ENCODE peak calls at places on chromosomes 3 and 15, in six cellular contexts. V is A549, Y is stomach, D is ovary, B is sigmoid colon, P is transverse colon. S is an unnamed sample.
A peak's percentile ranks its signal among the peaks of the same experiment; 100 is the strongest.

GRCh38 chr15:62972814-62973213 is 69.7 kb upstream of the TPM1 start:
- DNase-seq in B (no peak), D (no peak), Y (no peak), P (no peak), V (peak; percentile 58), S (no peak)

GRCh38 chr15:99452728-99453643 is 112.8 kb upstream of the MEF2A start:
- DNase-seq in B (peak; percentile 91), P (peak; percentile 67), V (no peak), Y (peak; percentile 83), D (peak; percentile 61), S (peak; percentile 69)

GRCh38 chr3:142958707-142959106 is 4.8 kb downstream of the PAQR9 start:
- DNase-seq in D (no peak), Y (no peak), V (peak; percentile 36), B (no peak), P (no peak), S (no peak)

GRCh38 chr3:171976526-171976925 is 62.9 kb upstream of the FNDC3B start:
- DNase-seq in P (no peak), D (no peak), V (no peak), Y (no peak), B (no peak), S (no peak)

GRCh38 chr3:13891492-13892073 is 11.7 kb upstream of the WNT7A start:
- DNase-seq in Y (no peak), V (no peak), B (no peak), D (no peak), P (no peak), S (no peak)

GRCh38 chr15:89971592-89971997 is 29.5 kb upstream of the ZNF710 start:
- DNase-seq in D (peak; percentile 28), P (peak; percentile 73), B (no peak), Y (peak; percentile 66), V (peak; percentile 87), S (no peak)

GRCh38 chr3:73623996-73624362 is 762 bp downstream of the PDZRN3 start:
- DNase-seq in B (peak; percentile 77), Y (peak; percentile 40), D (peak; percentile 56), V (no peak), P (peak; percentile 38), S (no peak)

GRCh38 chr15:73375755-73376305 is 7.1 kb upstream of the HCN4 start:
- DNase-seq in Y (no peak), P (no peak), D (no peak), V (no peak), B (no peak), S (no peak)

GRCh38 chr3:97970929-97971460 is 1.2 kb downstream of the RIOX2 start:
- DNase-seq in D (no peak), B (no peak), V (no peak), P (no peak), Y (no peak), S (no peak)

GRCh38 chr3:41307065-41307464 is 107.8 kb downstream of the CTNNB1 start:
- DNase-seq in P (no peak), Y (no peak), V (no peak), D (no peak), B (no peak), S (no peak)

GRCh38 chr3:52006017-52006819 is 10.5 kb upstream of the RPL29 start:
- DNase-seq in P (no peak), B (no peak), V (no peak), D (no peak), Y (no peak), S (no peak)

GRCh38 chr3:3447671-3448070 is 268.2 kb upstream of the CRBN start:
- DNase-seq in Y (no peak), B (no peak), P (no peak), D (no peak), V (no peak), S (no peak)

GRCh38 chr3:65432388-65433003 is 606.2 kb downstream of the MAGI1 start:
- DNase-seq in Y (no peak), B (no peak), P (no peak), V (no peak), D (no peak), S (no peak)

GRCh38 chr15:38828031-38828532 is 263.5 kb upstream of the RASGRP1 start:
- DNase-seq in V (no peak), B (no peak), P (no peak), Y (no peak), D (no peak), S (no peak)

GRCh38 chr3:63800097-63800496 is 19.0 kb upstream of the C3orf49 start:
- DNase-seq in B (no peak), D (no peak), P (no peak), V (no peak), Y (no peak), S (no peak)

GRCh38 chr15:81040757-81041156 is 40.0 kb downstream of the TLNRD1 start:
- DNase-seq in Y (no peak), B (no peak), D (no peak), P (no peak), V (no peak), S (no peak)

GRCh38 chr15:81038975-81039607 is 38.4 kb downstream of the TLNRD1 start:
- DNase-seq in P (no peak), B (no peak), Y (peak; percentile 50), V (no peak), D (no peak), S (no peak)

GRCh38 chr15:81046290-81046689 is 45.6 kb downstream of the TLNRD1 start:
- DNase-seq in D (no peak), B (no peak), V (no peak), P (no peak), Y (no peak), S (no peak)

GRCh38 chr15:81047948-81048347 is 47.2 kb downstream of the TLNRD1 start:
- DNase-seq in V (no peak), Y (no peak), P (no peak), D (no peak), B (no peak), S (no peak)

GRCh38 chr15:81043568-81044301 is 43.0 kb downstream of the TLNRD1 start:
- DNase-seq in P (no peak), D (no peak), Y (no peak), B (no peak), V (no peak), S (no peak)
- TF ChIP-seq EP300 in P (no peak), D (no peak), Y (no peak), B (no peak), V (no peak), S (no peak)

DNA sequence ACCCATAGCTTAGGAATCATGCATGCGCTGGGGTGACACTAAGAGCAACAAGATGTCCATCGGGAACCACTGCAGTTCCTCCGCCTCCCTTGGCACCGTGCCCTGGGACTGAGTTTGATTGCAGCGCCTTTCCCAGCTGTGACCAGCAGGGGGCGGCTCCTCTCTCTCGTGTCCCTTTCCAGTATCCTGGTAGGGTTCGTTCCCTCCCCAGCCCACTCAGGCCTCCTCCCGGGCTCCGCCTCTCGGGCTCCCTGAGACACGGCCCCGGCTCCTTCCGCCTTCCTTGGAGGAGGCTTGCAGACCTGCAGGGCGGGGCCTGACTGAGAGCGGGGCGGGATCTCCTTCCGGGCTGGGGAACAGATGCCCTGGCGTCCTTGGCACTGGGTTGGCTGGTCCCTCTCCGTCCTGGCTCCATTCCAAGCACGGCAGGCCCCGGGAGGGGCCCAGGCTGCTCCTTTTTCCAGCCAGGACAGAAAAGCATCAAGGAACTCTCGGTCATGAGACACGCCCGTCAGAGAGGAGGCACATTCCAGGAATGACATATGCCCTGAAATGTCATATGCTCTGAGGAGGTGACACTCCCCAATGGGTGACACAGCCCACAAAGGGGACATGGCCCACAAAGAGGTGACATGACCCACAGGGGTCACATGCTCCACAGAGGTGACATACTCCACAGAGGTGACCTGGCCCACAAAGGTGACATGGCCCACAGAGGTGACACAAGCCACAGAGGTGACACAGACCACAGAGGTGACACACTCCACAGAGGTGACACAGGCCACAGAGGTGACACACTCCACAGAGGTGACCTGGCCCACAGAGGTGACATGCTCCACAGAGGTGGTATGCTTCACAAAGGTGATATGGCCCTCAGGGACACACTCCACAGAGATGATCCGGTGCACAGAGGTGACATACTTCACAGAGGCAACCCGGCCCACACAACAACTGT is 79.0 kb downstream of the ABHD5 start:
- DNase-seq in D (peak; percentile 95), Y (peak; percentile 97), P (peak; percentile 98), B (peak; percentile 97), V (peak; percentile 87), S (peak; percentile 99)
- TF ChIP-seq EP300 in D (no peak), Y (no peak), P (no peak), B (no peak), V (no peak), S (peak; percentile 78)

GRCh38 chr3:158773166-158773565 is 28.7 kb upstream of the MFSD1 start:
- DNase-seq in D (no peak), V (no peak), P (no peak), B (no peak), Y (no peak), S (no peak)
- TF ChIP-seq EP300 in D (no peak), V (no peak), P (no peak), B (no peak), Y (no peak), S (no peak)

GRCh38 chr3:110564674-110565073 is 506.9 kb upstream of the NECTIN3 start:
- DNase-seq in V (no peak), B (no peak), D (no peak), P (no peak), Y (no peak), S (no peak)
- TF ChIP-seq EP300 in V (no peak), B (no peak), D (no peak), P (no peak), Y (no peak), S (no peak)

DNA sequence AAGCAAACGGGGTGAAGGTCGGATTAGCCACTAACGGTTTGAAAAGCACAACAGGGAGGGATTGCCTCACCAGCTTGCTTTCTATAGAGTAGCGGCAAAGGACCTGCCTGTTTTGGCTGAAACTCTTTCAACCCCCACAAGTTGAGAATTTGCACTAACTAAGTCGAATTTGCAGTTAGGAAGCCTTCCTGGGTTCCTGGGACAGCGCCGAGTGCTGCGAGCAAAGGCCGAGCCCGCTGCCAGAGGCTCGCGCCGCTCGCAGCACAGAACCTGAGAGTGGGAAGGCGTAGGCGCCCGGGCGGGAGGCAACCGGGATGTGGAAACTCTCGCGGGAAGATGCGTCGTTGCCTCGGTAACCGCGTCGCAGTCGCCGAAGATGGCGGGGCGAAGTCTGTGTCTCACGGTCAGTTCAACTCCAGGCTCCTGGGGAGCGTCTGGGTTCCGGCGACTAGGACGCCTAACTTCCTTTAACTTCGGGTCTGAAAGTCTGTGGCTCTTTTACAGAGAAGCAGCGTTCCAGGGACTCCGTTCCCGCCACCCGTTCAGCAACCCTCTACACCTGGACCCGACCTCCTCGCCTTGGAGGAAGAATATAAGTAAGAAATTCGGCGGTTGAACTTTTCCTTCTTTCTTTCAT is at the start of gene TEX9:
- DNase-seq in V (peak; percentile 96), D (peak; percentile 86), P (peak; percentile 91), B (peak; percentile 91), Y (peak; percentile 88), S (peak; percentile 68)
- TF ChIP-seq EP300 in V (no peak), D (no peak), P (no peak), B (no peak), Y (no peak), S (no peak)